ENCODE peak calls at places on chromosome 1, in five cellular contexts. G is HCT116, Q is fibroblast of pulmonary artery, J is transverse colon, I is upper lobe of left lung. W is an unnamed sample.

GRCh38 chr1:185373813-185374524 is 56.9 kb upstream of the IVNS1ABP start:
- DNase-seq in G (no peak), Q (peak; percentile 52), J (no peak), I (peak; percentile 69), W (no peak)

GRCh38 chr1:81305997-81306452 is 494.7 kb upstream of the ADGRL2 start:
- DNase-seq in G (no peak), Q (peak; percentile 73), J (no peak), I (no peak), W (no peak)

GRCh38 chr1:220157738-220158137 is 63.8 kb downstream of the IARS2 start:
- DNase-seq in G (no peak), Q (no peak), J (no peak), I (no peak), W (no peak)

GRCh38 chr1:116356673-116357072 is 16.4 kb upstream of the ATP1A1 start:
- DNase-seq in G (no peak), Q (peak; percentile 78), J (no peak), I (no peak), W (no peak)

GRCh38 chr1:206133751-206134371 is 16.7 kb upstream of the AVPR1B start:
- DNase-seq in G (no peak), Q (no peak), J (no peak), I (no peak), W (no peak)

GRCh38 chr1:29122987-29123870 is 474 bp downstream of the TMEM200B start:
- DNase-seq in G (no peak), Q (peak; percentile 40), J (peak; percentile 21), I (no peak), W (no peak)

GRCh38 chr1:164630626-164631396 is 71.8 kb downstream of the PBX1 start:
- DNase-seq in G (no peak), Q (no peak), J (no peak), I (no peak), W (no peak)

GRCh38 chr1:31831397-31832378 is 15.9 kb upstream of the SPOCD1 start:
- DNase-seq in G (no peak), Q (no peak), J (no peak), I (no peak), W (no peak)

GRCh38 chr1:66641851-66642473 is 108.0 kb downstream of the SGIP1 start:
- DNase-seq in G (no peak), Q (no peak), J (no peak), I (no peak), W (no peak)

GRCh38 chr1:34358636-34359035 is 181.9 kb downstream of the C1orf94 start:
- DNase-seq in G (no peak), Q (no peak), J (no peak), I (no peak), W (no peak)

GRCh38 chr1:116919802-116920201 is 10.1 kb downstream of the PTGFRN start:
- DNase-seq in G (no peak), Q (no peak), J (peak; percentile 38), I (peak; percentile 26), W (no peak)

GRCh38 chr1:200224315-200224714 is 185.5 kb downstream of the ZNF281 start:
- DNase-seq in G (no peak), Q (peak; percentile 27), J (no peak), I (no peak), W (no peak)

GRCh38 chr1:44621841-44622286 is 52.4 kb downstream of the TMEM53 start:
- DNase-seq in G (no peak), Q (no peak), J (no peak), I (no peak), W (no peak)

GRCh38 chr1:20048563-20048962 is 21.4 kb upstream of the PLA2G5 start:
- DNase-seq in G (no peak), Q (no peak), J (no peak), I (no peak), W (no peak)

GRCh38 chr1:70764747-70765146 is 282.9 kb downstream of the PTGER3 start:
- DNase-seq in G (no peak), Q (no peak), J (no peak), I (no peak), W (no peak)

GRCh38 chr1:200372095-200372884 is 37.5 kb downstream of the ZNF281 start:
- DNase-seq in G (peak; percentile 51), Q (peak; percentile 71), J (no peak), I (peak; percentile 67), W (no peak)

GRCh38 chr1:3468236-3469103 is 14.0 kb downstream of the ARHGEF16 start:
- DNase-seq in G (no peak), Q (no peak), J (peak; percentile 8), I (no peak), W (no peak)

GRCh38 chr1:209614151-209614420 is 30.6 kb downstream of the CAMK1G start:
- DNase-seq in G (no peak), Q (no peak), J (no peak), I (no peak), W (no peak)

GRCh38 chr1:232984577-232985425 is 34.4 kb downstream of the NTPCR start:
- DNase-seq in G (no peak), Q (no peak), J (no peak), I (no peak), W (no peak)

GRCh38 chr1:23403038-23403336 is 21.6 kb downstream of the TCEA3 start:
- DNase-seq in G (peak; percentile 28), Q (peak; percentile 74), J (no peak), I (no peak), W (no peak)

GRCh38 chr1:91884459-91885290 is 1.3 kb downstream of the TGFBR3 start:
- DNase-seq in G (no peak), Q (peak; percentile 29), J (peak; percentile 35), I (peak; percentile 24), W (peak; percentile 41)

GRCh38 chr1:226737819-226738420 is 1.2 kb downstream of the ITPKB start:
- DNase-seq in G (no peak), Q (peak; percentile 42), J (peak; percentile 63), I (peak; percentile 69), W (peak; percentile 49)

GRCh38 chr1:226736908-226737818 is 1.9 kb downstream of the ITPKB start:
- DNase-seq in G (no peak), Q (peak; percentile 39), J (peak; percentile 39), I (peak; percentile 48), W (peak; percentile 59)

GRCh38 chr1:226739696-226740065 is 599 bp upstream of the ITPKB start:
- DNase-seq in G (no peak), Q (no peak), J (no peak), I (no peak), W (no peak)

GRCh38 chr1:226738995-226739695 is at the start of gene ITPKB:
- DNase-seq in G (no peak), Q (peak; percentile 94), J (peak; percentile 71), I (peak; percentile 68), W (no peak)

GRCh38 chr1:226738421-226738994 is 574 bp downstream of the ITPKB start:
- DNase-seq in G (no peak), Q (peak; percentile 44), J (peak; percentile 48), I (no peak), W (no peak)
- TF ChIP-seq CTCF in G (no peak), Q (no peak), J (no peak), I (no peak), W (no peak)

GRCh38 chr1:229406798-229407197 is 27.1 kb downstream of the ACTA1 start:
- DNase-seq in G (no peak), Q (no peak), J (peak; percentile 22), I (no peak), W (no peak)

GRCh38 chr1:229407206-229408026 is 26.5 kb downstream of the ACTA1 start:
- DNase-seq in G (no peak), Q (no peak), J (no peak), I (no peak), W (no peak)

GRCh38 chr1:229402993-229403392 is 30.9 kb downstream of the ACTA1 start:
- DNase-seq in G (no peak), Q (no peak), J (no peak), I (no peak), W (no peak)

GRCh38 chr1:229408458-229409037 is 25.3 kb downstream of the ACTA1 start:
- DNase-seq in G (no peak), Q (no peak), J (no peak), I (no peak), W (no peak)

GRCh38 chr1:229403573-229403972 is 30.3 kb downstream of the ACTA1 start:
- DNase-seq in G (no peak), Q (no peak), J (no peak), I (no peak), W (no peak)
- TF ChIP-seq CTCF in G (no peak), Q (no peak), J (no peak), I (no peak), W (no peak)

DNA sequence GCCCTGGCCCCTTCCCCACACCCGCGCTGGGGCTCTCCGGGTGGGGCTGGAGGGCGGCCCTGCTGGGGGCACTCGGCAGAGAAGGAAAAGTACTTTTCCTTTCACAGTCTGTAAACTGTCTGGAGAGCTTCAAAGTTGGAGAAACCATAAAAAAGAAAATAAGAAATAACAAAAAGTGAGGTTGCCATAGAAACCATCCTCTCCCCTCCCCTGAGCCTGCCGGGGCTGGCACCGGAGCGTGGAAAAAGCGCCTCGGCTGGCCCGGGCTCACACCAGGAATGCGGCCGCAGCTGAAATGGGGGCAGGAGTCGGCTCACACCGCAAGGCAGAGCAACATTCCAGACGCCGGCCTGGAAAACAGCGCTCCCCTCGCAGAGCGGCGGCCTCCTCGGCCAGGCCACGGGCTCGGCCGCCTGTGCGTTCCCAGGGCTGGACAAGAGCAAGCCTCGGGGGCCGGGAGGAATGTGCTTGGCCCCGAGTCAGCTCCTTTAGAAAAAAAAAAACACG is 69.2 kb downstream of the MORN1 start:
- DNase-seq in G (no peak), Q (peak; percentile 91), J (peak; percentile 60), I (peak; percentile 54), W (no peak)
- TF ChIP-seq CTCF in G (no peak), Q (no peak), J (no peak), I (no peak), W (no peak)

GRCh38 chr1:198907423-198907746 is 268.5 kb downstream of the PTPRC start:
- DNase-seq in G (no peak), Q (no peak), J (no peak), I (no peak), W (no peak)
- TF ChIP-seq CTCF in G (no peak), Q (no peak), J (no peak), I (peak; percentile 15), W (peak; percentile 33)

GRCh38 chr1:17023573-17023972 is 11.8 kb upstream of the ATP13A2 start:
- DNase-seq in G (no peak), Q (no peak), J (no peak), I (no peak), W (no peak)
- TF ChIP-seq CTCF in G (no peak), Q (no peak), J (no peak), I (no peak), W (no peak)